ENCODE peak calls at places on chromosomes 11 and 22, in nine cellular contexts. J is heart right ventricle; L is GM23338; U is lower lobe of right lung; E is effector memory CD4-positive, alpha-beta T cell; P is A673; M is stomach; N is Panc1; S is SK-N-SH. Y is an unnamed sample.

GRCh38 chr11:36352919-36353318 is 56.8 kb downstream of the PRR5L start:
- DNase-seq in J (no peak), L (no peak), U (no peak), E (peak), P (no peak), M (no peak), N (no peak), S (no peak), Y (no peak)

GRCh38 chr22:30038219-30038618 is 42.0 kb upstream of the HORMAD2 start:
- DNase-seq in J (peak), L (no peak), U (no peak), E (no peak), P (no peak), M (peak), N (no peak), S (no peak), Y (no peak)

GRCh38 chr11:62108017-62108750 is 15.6 kb upstream of the INCENP start:
- DNase-seq in J (peak), L (peak), U (no peak), E (no peak), P (peak), M (no peak), N (peak), S (peak), Y (no peak)

GRCh38 chr11:7749456-7749855 is 43.2 kb upstream of the OVCH2 start:
- DNase-seq in J (no peak), L (no peak), U (no peak), E (no peak), P (no peak), M (no peak), N (no peak), S (no peak), Y (no peak)

GRCh38 chr11:115266066-115266465 is 238.1 kb downstream of the CADM1 start:
- DNase-seq in J (no peak), L (no peak), U (no peak), E (no peak), P (no peak), M (no peak), N (no peak), S (no peak), Y (no peak)

GRCh38 chr11:126599498-126599897 is 244.0 kb downstream of the ST3GAL4 start:
- DNase-seq in J (no peak), L (no peak), U (no peak), E (no peak), P (no peak), M (no peak), N (no peak), S (no peak), Y (no peak)

GRCh38 chr11:22508691-22509090 is 116.9 kb downstream of the FANCF start:
- DNase-seq in J (no peak), L (no peak), U (no peak), E (no peak), P (no peak), M (no peak), N (no peak), S (no peak), Y (no peak)

GRCh38 chr11:92329644-92330043 is 105.0 kb downstream of the FAT3 start:
- DNase-seq in J (no peak), L (no peak), U (no peak), E (no peak), P (no peak), M (no peak), N (no peak), S (no peak), Y (no peak)

GRCh38 chr11:12702999-12703453 is 28.8 kb downstream of the TEAD1 start:
- DNase-seq in J (no peak), L (no peak), U (no peak), E (no peak), P (no peak), M (no peak), N (no peak), S (no peak), Y (no peak)

GRCh38 chr22:39223091-39223710 is 21.6 kb downstream of the PDGFB start:
- DNase-seq in J (no peak), L (no peak), U (peak), E (no peak), P (no peak), M (no peak), N (no peak), S (no peak), Y (no peak)

GRCh38 chr11:119663279-119663678 is 65.7 kb downstream of the NECTIN1 start:
- DNase-seq in J (no peak), L (no peak), U (no peak), E (no peak), P (no peak), M (no peak), N (no peak), S (no peak), Y (no peak)

GRCh38 chr11:64598797-64599697 is 8.0 kb downstream of the SLC22A12 start:
- DNase-seq in J (no peak), L (no peak), U (peak), E (no peak), P (no peak), M (no peak), N (no peak), S (no peak), Y (no peak)

GRCh38 chr22:33051960-33052839 is 6.0 kb downstream of the SYN3 start:
- DNase-seq in J (no peak), L (peak), U (no peak), E (no peak), P (no peak), M (no peak), N (no peak), S (peak), Y (no peak)

GRCh38 chr11:60887531-60887930 is 18.9 kb downstream of the PRPF19 start:
- DNase-seq in J (peak), L (peak), U (no peak), E (no peak), P (peak), M (peak), N (no peak), S (peak), Y (no peak)

GRCh38 chr11:96622026-96622634 is 232.3 kb downstream of the JRKL start:
- DNase-seq in J (peak), L (no peak), U (no peak), E (no peak), P (no peak), M (no peak), N (no peak), S (no peak), Y (no peak)

GRCh38 chr11:65132238-65132987 is 1.9 kb downstream of the SYVN1 start:
- DNase-seq in J (no peak), L (no peak), U (no peak), E (no peak), P (no peak), M (no peak), N (no peak), S (no peak), Y (no peak)

GRCh38 chr11:101034076-101034475 is 95.5 kb downstream of the PGR start:
- DNase-seq in J (peak), L (no peak), U (peak), E (no peak), P (no peak), M (peak), N (no peak), S (no peak), Y (no peak)

GRCh38 chr22:32587449-32587848 is 112.8 kb downstream of the FBXO7 start:
- DNase-seq in J (no peak), L (no peak), U (no peak), E (no peak), P (no peak), M (no peak), N (no peak), S (no peak), Y (no peak)

GRCh38 chr22:30267382-30268302 is 991 bp upstream of the OSM start:
- DNase-seq in J (no peak), L (no peak), U (peak), E (peak), P (no peak), M (no peak), N (no peak), S (no peak), Y (no peak)

GRCh38 chr11:125645871-125646270 is 20.9 kb downstream of the CHEK1 start:
- DNase-seq in J (no peak), L (no peak), U (no peak), E (no peak), P (no peak), M (no peak), N (no peak), S (no peak), Y (no peak)

GRCh38 chr11:101459020-101459419 is 124.8 kb downstream of the TRPC6 start:
- DNase-seq in J (no peak), L (no peak), U (no peak), E (no peak), P (no peak), M (no peak), N (no peak), S (no peak), Y (no peak)

GRCh38 chr11:69321877-69322350 is 28.0 kb downstream of the MYEOV start:
- DNase-seq in J (no peak), L (no peak), U (no peak), E (no peak), P (no peak), M (no peak), N (no peak), S (no peak), Y (peak)

GRCh38 chr11:71426413-71426812 is 21.8 kb downstream of the DHCR7 start:
- DNase-seq in J (no peak), L (no peak), U (no peak), E (no peak), P (no peak), M (no peak), N (no peak), S (no peak), Y (no peak)

DNA sequence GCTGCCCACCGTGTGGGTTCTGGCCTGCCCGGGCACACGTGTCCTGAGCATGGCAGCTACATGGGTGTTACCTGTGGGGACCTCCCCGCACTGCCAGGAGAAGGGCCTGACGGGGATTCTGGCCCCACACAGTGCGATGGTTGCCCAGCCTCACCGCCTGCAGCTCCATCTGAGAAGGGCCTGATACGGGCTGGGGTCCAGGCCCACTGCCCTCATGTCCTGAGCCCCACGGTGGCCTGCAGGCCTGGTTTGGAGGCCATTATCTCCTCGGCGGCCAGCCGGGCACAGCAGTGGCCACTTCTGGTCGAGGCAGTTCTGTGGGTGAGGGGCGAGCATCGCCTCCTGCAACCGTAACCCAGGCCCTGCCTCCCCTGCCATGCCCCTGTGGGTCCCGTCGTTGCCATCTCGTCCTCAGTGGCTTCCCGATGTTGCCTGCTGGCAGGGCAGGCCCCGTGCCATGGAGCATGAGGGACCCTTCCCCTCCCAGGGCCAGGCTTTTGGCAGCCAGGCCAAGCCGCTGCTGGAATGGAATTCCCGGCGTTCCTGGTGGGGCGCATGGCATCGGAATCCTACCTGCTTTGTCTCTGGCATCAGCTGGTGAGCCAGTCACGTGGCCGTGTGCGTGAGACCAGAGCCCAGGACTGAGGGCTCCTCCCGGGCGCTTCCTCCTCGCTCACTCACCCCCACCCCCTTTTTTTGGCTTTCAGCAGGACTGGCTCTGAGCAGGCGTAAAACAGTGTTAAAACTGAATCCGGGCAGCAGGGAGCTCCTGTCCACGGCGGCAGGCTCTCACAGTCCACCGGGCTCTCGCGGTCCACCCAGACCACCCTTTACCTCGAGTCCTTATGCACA is 71.9 kb upstream of the PPARA start:
- DNase-seq in J (peak), L (peak), U (peak), E (no peak), P (peak), M (peak), N (no peak), S (peak), Y (no peak)
- H3K4me3 ChIP-seq in J (peak), L (peak), U (peak), E (no peak), P (peak), M (peak), N (peak), S (peak), Y (peak)

DNA sequence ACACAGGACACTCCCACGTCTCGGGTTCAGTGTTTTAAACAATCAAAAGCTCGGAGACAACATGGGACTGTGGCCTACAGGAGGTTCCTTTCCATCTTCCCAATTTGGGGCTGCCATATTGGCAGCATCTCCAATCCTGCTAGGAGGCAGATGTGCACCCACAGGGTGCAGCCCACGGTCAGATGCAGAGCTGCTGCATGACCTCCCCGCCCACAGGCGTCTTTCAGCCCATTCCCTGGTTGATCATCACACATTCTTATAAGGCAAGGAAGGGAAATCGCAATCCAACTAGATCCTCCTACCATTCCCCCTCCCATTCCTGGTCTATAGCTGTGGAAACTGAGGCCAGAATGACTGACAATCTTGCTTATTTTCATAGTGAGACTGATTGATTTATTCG is 121.4 kb downstream of the MICAL3 start:
- DNase-seq in J (no peak), L (no peak), U (no peak), E (no peak), P (no peak), M (no peak), N (no peak), S (no peak), Y (no peak)
- H3K27ac ChIP-seq in J (peak), L (no peak), U (no peak), E (no peak), P (no peak), M (peak), N (no peak), S (no peak), Y (no peak)

GRCh38 chr11:74748211-74749126 is at the start of gene RNF169:
- DNase-seq in J (peak), L (peak), U (peak), E (peak), P (peak), M (peak), N (peak), S (peak), Y (peak)
- H3K4me3 ChIP-seq in J (peak), L (peak), U (peak), E (peak), P (peak), M (peak), N (peak), S (peak), Y (peak)

GRCh38 chr11:8812438-8812837 is 98.6 kb upstream of the AKIP1 start:
- DNase-seq in J (no peak), L (no peak), U (peak), E (no peak), P (no peak), M (peak), N (no peak), S (no peak), Y (no peak)
- H3K27ac ChIP-seq in J (no peak), L (no peak), U (peak), E (no peak), P (no peak), M (peak), N (peak), S (no peak), Y (no peak)